ENCODE peak calls at places on chromosomes 1 and 21, in five cellular contexts. H, F, O, Q and C are unnamed samples.
A peak's percentile ranks its signal among the peaks of the same experiment; 100 is the strongest.

GRCh38 chr1:1157914-1158710 is 15.6 kb upstream of the TTLL10 start:
- DNase-seq in Q (no peak), O (peak; percentile 83), H (no peak), F (peak; percentile 86), C (no peak)

GRCh38 chr1:52567943-52568342 is 15.1 kb upstream of the TUT4 start:
- DNase-seq in O (no peak), H (no peak), F (no peak), Q (no peak), C (no peak)

GRCh38 chr21:41669533-41669830 is 97.4 kb downstream of the RIPK4 start:
- DNase-seq in F (no peak), Q (no peak), H (no peak), O (no peak), C (no peak)

GRCh38 chr1:155166373-155167165 is 6.5 kb downstream of the KRTCAP2 start:
- DNase-seq in Q (peak; percentile 82), H (no peak), O (no peak), F (peak; percentile 31), C (peak; percentile 80)

GRCh38 chr1:1085911-1086841 is 12.1 kb upstream of the RNF223 start:
- DNase-seq in Q (no peak), F (peak; percentile 4), H (no peak), O (no peak), C (no peak)

GRCh38 chr21:46634427-46634826 is 1.0 kb upstream of the PRMT2 start:
- DNase-seq in H (no peak), Q (no peak), O (no peak), F (no peak), C (no peak)

GRCh38 chr21:26842300-26842699 is 2.9 kb downstream of the ADAMTS1 start:
- DNase-seq in Q (no peak), H (no peak), O (no peak), F (no peak), C (no peak)

GRCh38 chr1:235843458-235843857 is 23.2 kb downstream of the LYST start:
- DNase-seq in O (no peak), H (peak; percentile 25), Q (no peak), F (no peak), C (no peak)

GRCh38 chr1:51372561-51372960 is 42.2 kb upstream of the TTC39A start:
- DNase-seq in O (no peak), F (no peak), Q (no peak), H (no peak), C (no peak)

GRCh38 chr1:69494171-69494570 is 73.6 kb upstream of the LRRC7 start:
- DNase-seq in H (no peak), O (no peak), Q (no peak), F (no peak), C (no peak)

GRCh38 chr1:35576061-35576765 is 3.1 kb downstream of the TFAP2E start:
- DNase-seq in Q (no peak), O (no peak), F (no peak), H (no peak), C (peak; percentile 44)

GRCh38 chr1:84862810-84863251 is 30.2 kb downstream of the LPAR3 start:
- DNase-seq in F (no peak), Q (no peak), O (no peak), H (no peak), C (no peak)

GRCh38 chr1:113153116-113153803 is 80.3 kb downstream of the LRIG2 start:
- DNase-seq in H (no peak), Q (peak; percentile 39), O (no peak), F (peak; percentile 52), C (no peak)

GRCh38 chr1:156796340-156797097 is 20.1 kb downstream of the SH2D2A start:
- DNase-seq in H (no peak), Q (no peak), O (no peak), F (peak; percentile 21), C (no peak)

GRCh38 chr1:151499930-151500329 is 11.3 kb upstream of the CGN start:
- DNase-seq in F (no peak), Q (no peak), H (no peak), O (no peak), C (no peak)

GRCh38 chr1:164610528-164611222 is 51.7 kb downstream of the PBX1 start:
- DNase-seq in O (no peak), F (no peak), H (no peak), Q (no peak), C (no peak)

GRCh38 chr1:24311234-24311633 is 7.9 kb upstream of the GRHL3 start:
- DNase-seq in F (no peak), O (no peak), H (no peak), Q (no peak), C (no peak)

GRCh38 chr1:180462099-180462498 is 40.3 kb downstream of the ACBD6 start:
- DNase-seq in Q (no peak), O (no peak), F (no peak), H (no peak), C (no peak)

GRCh38 chr1:207129053-207129452 is 25.0 kb downstream of the C4BPA start:
- DNase-seq in H (no peak), O (no peak), Q (no peak), F (no peak), C (no peak)

GRCh38 chr1:234079896-234080295 is 175.4 kb downstream of the SLC35F3 start:
- DNase-seq in O (no peak), H (no peak), F (no peak), Q (no peak), C (no peak)

GRCh38 chr1:73980324-73981040 is 217.5 kb downstream of the LRRIQ3 start:
- DNase-seq in O (no peak), H (no peak), Q (no peak), F (no peak), C (no peak)

GRCh38 chr21:38277501-38278111 is 20.8 kb downstream of the KCNJ15 start:
- DNase-seq in O (no peak), F (no peak), H (peak; percentile 63), Q (no peak), C (no peak)

GRCh38 chr1:98674075-98674781 is 12.7 kb downstream of the SNX7 start:
- DNase-seq in F (no peak), Q (no peak), O (no peak), H (no peak), C (no peak)

GRCh38 chr1:245685111-245685810 is 530.5 kb downstream of the KIF26B start:
- DNase-seq in Q (no peak), F (no peak), O (peak; percentile 24), H (no peak), C (peak; percentile 70)

GRCh38 chr1:117084231-117084630 is 24.1 kb downstream of the TTF2 start:
- DNase-seq in O (no peak), F (no peak), Q (no peak), H (no peak), C (no peak)

GRCh38 chr1:160367934-160368923 is 1.4 kb downstream of the NHLH1 start:
- DNase-seq in H (no peak), F (no peak), Q (no peak), O (no peak), C (no peak)
- TF ChIP-seq EP300 in H (no peak), F (no peak), Q (no peak), O (no peak), C (no peak)

DNA sequence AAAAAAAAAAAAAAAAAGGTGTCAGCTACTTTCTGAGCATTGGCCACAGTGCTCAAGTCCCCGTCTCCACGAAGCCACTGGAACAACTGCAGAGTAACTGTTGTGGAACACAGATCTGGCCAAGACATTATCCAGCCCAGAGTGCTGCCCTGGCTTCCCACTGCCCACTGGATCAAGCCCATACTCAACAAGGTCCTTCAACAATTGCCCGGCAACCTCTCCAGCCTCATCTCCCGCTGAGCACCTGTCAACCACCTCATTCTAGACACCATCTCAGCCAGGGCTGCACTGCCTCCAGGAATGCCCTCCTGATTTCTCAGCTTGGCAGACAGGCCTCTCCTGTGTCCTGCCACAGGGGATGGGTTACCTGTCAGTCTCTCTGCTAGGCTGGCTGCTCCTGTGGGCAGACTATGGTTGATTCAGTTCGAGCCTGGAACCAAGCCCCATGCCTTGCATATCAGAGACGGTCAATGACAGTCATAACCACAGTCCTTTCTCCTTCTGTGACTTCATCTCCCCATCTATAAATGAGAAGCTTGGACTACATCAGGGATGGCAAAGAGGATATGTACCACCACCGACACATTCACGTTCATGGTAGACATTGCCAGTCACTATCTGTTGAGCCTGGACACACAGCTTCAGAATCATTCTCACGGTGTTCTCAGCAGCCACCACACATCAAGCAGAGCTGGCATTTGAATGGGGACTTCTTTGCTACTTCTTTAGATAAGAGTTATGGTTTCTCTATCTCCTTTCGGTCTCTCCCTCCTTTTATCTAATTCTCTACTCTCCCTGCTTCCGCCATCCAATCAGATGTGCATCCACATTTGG is 76.9 kb downstream of the MRPL37 start:
- DNase-seq in O (no peak), Q (no peak), F (no peak), H (no peak), C (no peak)
- H3K27ac ChIP-seq in O (peak overlapping the region; percentile 93), Q (no peak overlapping the region), F (peak overlapping the region; percentile 88), H (no peak overlapping the region), C (peak overlapping the region; percentile 79)

DNA sequence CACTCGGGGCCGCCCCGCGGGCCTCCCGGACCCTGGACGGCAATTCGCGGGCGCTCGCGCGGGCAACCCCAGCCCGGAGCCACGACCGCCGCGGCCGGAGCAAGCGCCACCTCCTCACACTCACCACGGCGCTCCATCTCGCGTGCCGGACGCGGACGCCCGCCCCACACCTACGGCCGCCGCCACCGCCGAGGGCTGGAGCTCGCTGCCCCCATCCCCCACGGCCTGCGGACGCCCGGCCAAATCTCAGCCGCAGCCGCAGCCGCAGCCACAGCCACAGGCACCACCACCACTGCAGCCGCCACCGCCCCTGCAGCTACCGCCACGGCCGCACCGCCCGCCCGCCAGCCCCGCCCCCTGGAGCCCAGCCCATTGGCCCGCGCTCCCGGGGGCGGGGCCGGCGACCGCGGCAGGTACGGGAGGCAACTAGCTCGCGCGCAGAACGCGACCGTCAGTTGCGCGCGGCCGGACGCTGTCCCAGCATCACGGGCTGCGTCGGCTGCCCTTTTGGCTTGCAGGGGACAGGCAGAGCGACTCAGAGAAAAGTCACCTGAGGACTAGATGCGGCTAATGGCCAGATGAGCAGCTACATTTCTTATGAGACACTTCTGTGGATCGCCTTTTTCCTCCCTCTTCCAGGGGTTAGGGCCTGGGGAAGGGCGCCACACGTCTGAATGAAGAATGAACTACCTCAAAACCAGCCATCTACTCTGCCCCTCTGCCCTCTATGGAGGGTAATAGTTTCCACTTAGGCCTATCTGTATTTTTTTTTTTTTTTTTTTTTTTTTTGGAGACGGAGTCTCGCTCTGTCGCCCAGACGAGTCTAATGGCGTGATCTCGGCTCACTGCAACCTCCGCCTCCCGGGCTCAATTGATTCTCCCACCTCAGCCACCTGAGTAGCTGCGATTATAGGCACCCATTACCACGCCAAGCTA is at the start of gene ARHGAP29:
- DNase-seq in F (peak; percentile 83), H (peak; percentile 48), Q (peak; percentile 89), O (peak; percentile 88), C (peak; percentile 83)
- H3K4me1 ChIP-seq in F (peaks cover 9% of the 10 kb centered on the region), H (peaks cover 48% of the 10 kb centered on the region), Q (no peaks in the 10 kb centered on the region), O (peaks cover 46% of the 10 kb centered on the region), C (peaks cover 30% of the 10 kb centered on the region)

DNA sequence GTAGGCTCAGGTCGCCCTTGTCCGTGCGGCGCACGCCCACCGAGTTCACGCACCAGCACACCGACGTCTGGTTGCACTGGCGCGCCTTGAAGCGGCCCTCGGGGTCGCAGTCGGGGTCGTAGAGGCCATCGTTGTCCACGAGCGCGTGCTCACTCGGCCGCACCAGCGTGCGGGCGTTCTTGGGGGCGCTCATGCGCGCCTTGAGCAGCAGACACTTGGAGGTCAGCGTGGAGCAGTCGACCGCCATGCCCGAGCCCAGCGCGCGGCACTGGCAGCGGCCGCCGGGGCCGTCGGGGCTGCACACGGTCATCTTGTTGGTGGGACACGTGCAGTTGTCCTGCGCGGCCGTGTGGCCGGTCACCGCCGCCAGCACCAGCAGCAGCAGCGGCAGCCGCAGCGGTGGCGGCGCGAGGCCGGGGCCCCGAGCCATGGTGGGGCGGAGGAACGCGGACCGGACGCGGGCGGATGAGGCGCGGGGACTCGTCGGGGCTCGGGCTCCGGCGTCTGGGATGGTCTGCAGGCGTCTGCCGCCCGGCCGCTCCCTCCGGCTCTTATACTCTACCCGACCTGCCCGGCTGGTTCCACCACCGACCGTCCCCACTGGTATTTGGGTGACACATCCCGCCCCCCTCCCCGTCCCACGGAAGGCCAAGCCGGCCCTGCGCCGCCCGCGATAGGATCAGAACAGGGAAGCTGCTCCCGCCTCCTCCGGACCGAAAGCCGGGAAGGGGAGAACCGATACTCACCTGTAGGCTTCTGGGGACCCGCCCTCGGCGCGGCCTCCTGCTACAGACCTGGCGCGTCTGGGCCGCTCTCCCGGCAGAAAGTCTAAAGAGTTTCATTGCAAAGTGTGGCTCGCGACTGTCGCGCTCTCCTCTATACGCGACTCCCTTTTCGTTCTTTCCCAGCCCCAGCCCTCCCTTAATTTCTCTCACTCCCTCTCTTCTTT is at the start of gene TACSTD2:
- DNase-seq in F (peak; percentile 61), Q (peak; percentile 83), O (peak; percentile 84), H (no peak), C (peak; percentile 83)
- TF ChIP-seq EP300 in F (no peak), Q (no peak), O (no peak), H (no peak), C (no peak)